ENCODE peak calls at places on chromosomes 2 and 18, in seven cellular contexts. One of them, this sample, is unnamed.

GRCh38 chr2:126889071-126889470 is 9.6 kb upstream of the TEX51 start:
- DNase-seq in cardiac fibroblast: no peak
- DNase-seq in retina: no peak
- DNase-seq in activated CD8-positive, alpha-beta memory T cell treated with anti-CD3 and anti-CD28 coated beads for 24 hours: peak
- DNase-seq in stimulated activated CD4-positive, alpha-beta T cell treated with anti-CD3 and anti-CD28 coated beads, Interleukin-1b, Interleukin-23, amount 100 ng/mL, for 1 hour: no peak
- DNase-seq in NCI-H1694: no peak
- DNase-seq in right cardiac atrium: no peak
- DNase-seq in this sample: no peak

GRCh38 chr2:54709341-54709809 is 14.1 kb upstream of the EML6 start:
- DNase-seq in cardiac fibroblast: no peak
- DNase-seq in retina: no peak
- DNase-seq in activated CD8-positive, alpha-beta memory T cell treated with anti-CD3 and anti-CD28 coated beads for 24 hours: peak
- DNase-seq in stimulated activated CD4-positive, alpha-beta T cell treated with anti-CD3 and anti-CD28 coated beads, Interleukin-1b, Interleukin-23, amount 100 ng/mL, for 1 hour: no peak
- DNase-seq in NCI-H1694: no peak
- DNase-seq in right cardiac atrium: peak
- DNase-seq in this sample: no peak

GRCh38 chr2:233807215-233807865 is 29.2 kb downstream of the MROH2A start:
- DNase-seq in cardiac fibroblast: no peak
- DNase-seq in retina: no peak
- DNase-seq in activated CD8-positive, alpha-beta memory T cell treated with anti-CD3 and anti-CD28 coated beads for 24 hours: peak
- DNase-seq in stimulated activated CD4-positive, alpha-beta T cell treated with anti-CD3 and anti-CD28 coated beads, Interleukin-1b, Interleukin-23, amount 100 ng/mL, for 1 hour: no peak
- DNase-seq in NCI-H1694: no peak
- DNase-seq in right cardiac atrium: peak
- DNase-seq in this sample: no peak

GRCh38 chr2:130807659-130808385 is 28.9 kb upstream of the ARHGEF4 start:
- DNase-seq in cardiac fibroblast: no peak
- DNase-seq in retina: no peak
- DNase-seq in activated CD8-positive, alpha-beta memory T cell treated with anti-CD3 and anti-CD28 coated beads for 24 hours: no peak
- DNase-seq in stimulated activated CD4-positive, alpha-beta T cell treated with anti-CD3 and anti-CD28 coated beads, Interleukin-1b, Interleukin-23, amount 100 ng/mL, for 1 hour: no peak
- DNase-seq in NCI-H1694: no peak
- DNase-seq in right cardiac atrium: no peak
- DNase-seq in this sample: no peak

GRCh38 chr2:142603761-142604160 is 273.7 kb upstream of the KYNU start:
- DNase-seq in cardiac fibroblast: no peak
- DNase-seq in retina: no peak
- DNase-seq in activated CD8-positive, alpha-beta memory T cell treated with anti-CD3 and anti-CD28 coated beads for 24 hours: no peak
- DNase-seq in stimulated activated CD4-positive, alpha-beta T cell treated with anti-CD3 and anti-CD28 coated beads, Interleukin-1b, Interleukin-23, amount 100 ng/mL, for 1 hour: no peak
- DNase-seq in NCI-H1694: peak
- DNase-seq in right cardiac atrium: no peak
- DNase-seq in this sample: no peak

GRCh38 chr2:9284521-9285297 is 78.1 kb downstream of the ASAP2 start:
- DNase-seq in cardiac fibroblast: no peak
- DNase-seq in retina: no peak
- DNase-seq in activated CD8-positive, alpha-beta memory T cell treated with anti-CD3 and anti-CD28 coated beads for 24 hours: no peak
- DNase-seq in stimulated activated CD4-positive, alpha-beta T cell treated with anti-CD3 and anti-CD28 coated beads, Interleukin-1b, Interleukin-23, amount 100 ng/mL, for 1 hour: no peak
- DNase-seq in NCI-H1694: no peak
- DNase-seq in right cardiac atrium: no peak
- DNase-seq in this sample: no peak

GRCh38 chr2:238486123-238486848 is 59.6 kb downstream of the ASB1 start:
- DNase-seq in cardiac fibroblast: no peak
- DNase-seq in retina: no peak
- DNase-seq in activated CD8-positive, alpha-beta memory T cell treated with anti-CD3 and anti-CD28 coated beads for 24 hours: no peak
- DNase-seq in stimulated activated CD4-positive, alpha-beta T cell treated with anti-CD3 and anti-CD28 coated beads, Interleukin-1b, Interleukin-23, amount 100 ng/mL, for 1 hour: no peak
- DNase-seq in NCI-H1694: no peak
- DNase-seq in right cardiac atrium: no peak
- DNase-seq in this sample: no peak

GRCh38 chr2:10555810-10556111 is 107.6 kb upstream of the ODC1 start:
- DNase-seq in cardiac fibroblast: no peak
- DNase-seq in retina: no peak
- DNase-seq in activated CD8-positive, alpha-beta memory T cell treated with anti-CD3 and anti-CD28 coated beads for 24 hours: no peak
- DNase-seq in stimulated activated CD4-positive, alpha-beta T cell treated with anti-CD3 and anti-CD28 coated beads, Interleukin-1b, Interleukin-23, amount 100 ng/mL, for 1 hour: no peak
- DNase-seq in NCI-H1694: no peak
- DNase-seq in right cardiac atrium: no peak
- DNase-seq in this sample: no peak

GRCh38 chr2:168773719-168774521 is 28.5 kb upstream of the NOSTRIN start:
- DNase-seq in cardiac fibroblast: peak
- DNase-seq in retina: peak
- DNase-seq in activated CD8-positive, alpha-beta memory T cell treated with anti-CD3 and anti-CD28 coated beads for 24 hours: no peak
- DNase-seq in stimulated activated CD4-positive, alpha-beta T cell treated with anti-CD3 and anti-CD28 coated beads, Interleukin-1b, Interleukin-23, amount 100 ng/mL, for 1 hour: no peak
- DNase-seq in NCI-H1694: peak
- DNase-seq in right cardiac atrium: peak
- DNase-seq in this sample: no peak

GRCh38 chr2:207734264-207734635 is 22.8 kb downstream of the CCNYL1 start:
- DNase-seq in cardiac fibroblast: peak
- DNase-seq in retina: no peak
- DNase-seq in activated CD8-positive, alpha-beta memory T cell treated with anti-CD3 and anti-CD28 coated beads for 24 hours: no peak
- DNase-seq in stimulated activated CD4-positive, alpha-beta T cell treated with anti-CD3 and anti-CD28 coated beads, Interleukin-1b, Interleukin-23, amount 100 ng/mL, for 1 hour: no peak
- DNase-seq in NCI-H1694: no peak
- DNase-seq in right cardiac atrium: no peak
- DNase-seq in this sample: no peak

GRCh38 chr2:44934521-44934961 is 7.0 kb upstream of the SIX3 start:
- DNase-seq in cardiac fibroblast: no peak
- DNase-seq in retina: no peak
- DNase-seq in activated CD8-positive, alpha-beta memory T cell treated with anti-CD3 and anti-CD28 coated beads for 24 hours: no peak
- DNase-seq in stimulated activated CD4-positive, alpha-beta T cell treated with anti-CD3 and anti-CD28 coated beads, Interleukin-1b, Interleukin-23, amount 100 ng/mL, for 1 hour: no peak
- DNase-seq in NCI-H1694: no peak
- DNase-seq in right cardiac atrium: no peak
- DNase-seq in this sample: no peak

GRCh38 chr2:233799716-233800115 is 21.6 kb downstream of the MROH2A start:
- DNase-seq in cardiac fibroblast: no peak
- DNase-seq in retina: no peak
- DNase-seq in activated CD8-positive, alpha-beta memory T cell treated with anti-CD3 and anti-CD28 coated beads for 24 hours: peak
- DNase-seq in stimulated activated CD4-positive, alpha-beta T cell treated with anti-CD3 and anti-CD28 coated beads, Interleukin-1b, Interleukin-23, amount 100 ng/mL, for 1 hour: no peak
- DNase-seq in NCI-H1694: no peak
- DNase-seq in right cardiac atrium: no peak
- DNase-seq in this sample: no peak

GRCh38 chr2:217438821-217439220 is 564.0 kb downstream of the TNS1 start:
- DNase-seq in cardiac fibroblast: no peak
- DNase-seq in retina: no peak
- DNase-seq in activated CD8-positive, alpha-beta memory T cell treated with anti-CD3 and anti-CD28 coated beads for 24 hours: no peak
- DNase-seq in stimulated activated CD4-positive, alpha-beta T cell treated with anti-CD3 and anti-CD28 coated beads, Interleukin-1b, Interleukin-23, amount 100 ng/mL, for 1 hour: no peak
- DNase-seq in NCI-H1694: no peak
- DNase-seq in right cardiac atrium: no peak
- DNase-seq in this sample: no peak

GRCh38 chr18:78849046-78849445 is 130.6 kb upstream of the SALL3 start:
- DNase-seq in cardiac fibroblast: no peak
- DNase-seq in retina: no peak
- DNase-seq in activated CD8-positive, alpha-beta memory T cell treated with anti-CD3 and anti-CD28 coated beads for 24 hours: no peak
- DNase-seq in stimulated activated CD4-positive, alpha-beta T cell treated with anti-CD3 and anti-CD28 coated beads, Interleukin-1b, Interleukin-23, amount 100 ng/mL, for 1 hour: no peak
- DNase-seq in NCI-H1694: no peak
- DNase-seq in right cardiac atrium: no peak
- DNase-seq in this sample: no peak

GRCh38 chr2:36362291-36362690 is 6.7 kb downstream of the CRIM1 start:
- DNase-seq in cardiac fibroblast: peak
- DNase-seq in retina: no peak
- DNase-seq in activated CD8-positive, alpha-beta memory T cell treated with anti-CD3 and anti-CD28 coated beads for 24 hours: no peak
- DNase-seq in stimulated activated CD4-positive, alpha-beta T cell treated with anti-CD3 and anti-CD28 coated beads, Interleukin-1b, Interleukin-23, amount 100 ng/mL, for 1 hour: no peak
- DNase-seq in NCI-H1694: no peak
- DNase-seq in right cardiac atrium: no peak
- DNase-seq in this sample: no peak

GRCh38 chr2:10085852-10086148 is 5.6 kb upstream of the CYS1 start:
- DNase-seq in cardiac fibroblast: no peak
- DNase-seq in retina: no peak
- DNase-seq in activated CD8-positive, alpha-beta memory T cell treated with anti-CD3 and anti-CD28 coated beads for 24 hours: no peak
- DNase-seq in stimulated activated CD4-positive, alpha-beta T cell treated with anti-CD3 and anti-CD28 coated beads, Interleukin-1b, Interleukin-23, amount 100 ng/mL, for 1 hour: no peak
- DNase-seq in NCI-H1694: no peak
- DNase-seq in right cardiac atrium: no peak
- DNase-seq in this sample: no peak

GRCh38 chr2:240203842-240204270 is 63.4 kb upstream of the OTOS start:
- DNase-seq in cardiac fibroblast: no peak
- DNase-seq in retina: no peak
- DNase-seq in activated CD8-positive, alpha-beta memory T cell treated with anti-CD3 and anti-CD28 coated beads for 24 hours: no peak
- DNase-seq in stimulated activated CD4-positive, alpha-beta T cell treated with anti-CD3 and anti-CD28 coated beads, Interleukin-1b, Interleukin-23, amount 100 ng/mL, for 1 hour: no peak
- DNase-seq in NCI-H1694: no peak
- DNase-seq in right cardiac atrium: no peak
- DNase-seq in this sample: no peak

GRCh38 chr2:238083919-238084318 is 16.2 kb upstream of the ESPNL start:
- DNase-seq in cardiac fibroblast: no peak
- DNase-seq in retina: no peak
- DNase-seq in activated CD8-positive, alpha-beta memory T cell treated with anti-CD3 and anti-CD28 coated beads for 24 hours: peak
- DNase-seq in stimulated activated CD4-positive, alpha-beta T cell treated with anti-CD3 and anti-CD28 coated beads, Interleukin-1b, Interleukin-23, amount 100 ng/mL, for 1 hour: no peak
- DNase-seq in NCI-H1694: no peak
- DNase-seq in right cardiac atrium: no peak
- DNase-seq in this sample: no peak

GRCh38 chr2:130241041-130241707 is 42.9 kb upstream of the TUBA3E start:
- DNase-seq in cardiac fibroblast: peak
- DNase-seq in retina: no peak
- DNase-seq in activated CD8-positive, alpha-beta memory T cell treated with anti-CD3 and anti-CD28 coated beads for 24 hours: no peak
- DNase-seq in stimulated activated CD4-positive, alpha-beta T cell treated with anti-CD3 and anti-CD28 coated beads, Interleukin-1b, Interleukin-23, amount 100 ng/mL, for 1 hour: no peak
- DNase-seq in NCI-H1694: no peak
- DNase-seq in right cardiac atrium: no peak
- DNase-seq in this sample: no peak

GRCh38 chr2:204030337-204030736 is 93.8 kb downstream of the ICOS start:
- DNase-seq in cardiac fibroblast: no peak
- DNase-seq in retina: no peak
- DNase-seq in activated CD8-positive, alpha-beta memory T cell treated with anti-CD3 and anti-CD28 coated beads for 24 hours: no peak
- DNase-seq in stimulated activated CD4-positive, alpha-beta T cell treated with anti-CD3 and anti-CD28 coated beads, Interleukin-1b, Interleukin-23, amount 100 ng/mL, for 1 hour: no peak
- DNase-seq in NCI-H1694: no peak
- DNase-seq in right cardiac atrium: peak
- DNase-seq in this sample: no peak

GRCh38 chr2:178491612-178492011 is 11.4 kb downstream of the PLEKHA3 start:
- DNase-seq in cardiac fibroblast: no peak
- DNase-seq in retina: no peak
- DNase-seq in activated CD8-positive, alpha-beta memory T cell treated with anti-CD3 and anti-CD28 coated beads for 24 hours: no peak
- DNase-seq in stimulated activated CD4-positive, alpha-beta T cell treated with anti-CD3 and anti-CD28 coated beads, Interleukin-1b, Interleukin-23, amount 100 ng/mL, for 1 hour: no peak
- DNase-seq in NCI-H1694: no peak
- DNase-seq in right cardiac atrium: no peak
- DNase-seq in this sample: no peak

GRCh38 chr2:122236152-122236892 is 480.9 kb downstream of the TSN start:
- DNase-seq in cardiac fibroblast: peak
- DNase-seq in retina: no peak
- DNase-seq in activated CD8-positive, alpha-beta memory T cell treated with anti-CD3 and anti-CD28 coated beads for 24 hours: no peak
- DNase-seq in stimulated activated CD4-positive, alpha-beta T cell treated with anti-CD3 and anti-CD28 coated beads, Interleukin-1b, Interleukin-23, amount 100 ng/mL, for 1 hour: no peak
- DNase-seq in NCI-H1694: peak
- DNase-seq in right cardiac atrium: no peak
- DNase-seq in this sample: peak

GRCh38 chr2:43210467-43211303 is 15.7 kb downstream of the ZFP36L2 start:
- DNase-seq in cardiac fibroblast: peak
- DNase-seq in retina: peak
- DNase-seq in activated CD8-positive, alpha-beta memory T cell treated with anti-CD3 and anti-CD28 coated beads for 24 hours: peak
- DNase-seq in stimulated activated CD4-positive, alpha-beta T cell treated with anti-CD3 and anti-CD28 coated beads, Interleukin-1b, Interleukin-23, amount 100 ng/mL, for 1 hour: no peak
- DNase-seq in NCI-H1694: no peak
- DNase-seq in right cardiac atrium: peak
- DNase-seq in this sample: peak

GRCh38 chr18:51614033-51614432 is 416.6 kb upstream of the MEX3C start:
- DNase-seq in cardiac fibroblast: peak
- DNase-seq in retina: no peak
- DNase-seq in activated CD8-positive, alpha-beta memory T cell treated with anti-CD3 and anti-CD28 coated beads for 24 hours: no peak
- DNase-seq in stimulated activated CD4-positive, alpha-beta T cell treated with anti-CD3 and anti-CD28 coated beads, Interleukin-1b, Interleukin-23, amount 100 ng/mL, for 1 hour: no peak
- DNase-seq in NCI-H1694: no peak
- DNase-seq in right cardiac atrium: no peak
- DNase-seq in this sample: no peak

This sample was measured in GOT3.